ENCODE peak calls at places on chromosome 11, in nine cellular contexts. Q is stimulated activated naive CD4-positive, alpha-beta T cell; R is NCI-H1048; C is cardiac fibroblast; E is ELR; S is heart left ventricle; P is astrocyte of the spinal cord; Z is NCI-H1694; X is retina. D is an unnamed sample.

GRCh38 chr11:128565881-128566280 is 21.5 kb downstream of the ETS1 start:
- DNase-seq in Q (no peak), R (no peak), C (no peak), E (no peak), S (no peak), P (no peak), Z (no peak), X (no peak), D (peak; percentile 97)

GRCh38 chr11:84552791-84553190 is 1074.4 kb downstream of the DLG2 start:
- DNase-seq in Q (no peak), R (no peak), C (no peak), E (peak; percentile 1), S (no peak), P (no peak), Z (no peak), X (no peak), D (no peak)

GRCh38 chr11:1846453-1846932 is 6.4 kb upstream of the LSP1 start:
- DNase-seq in Q (no peak), R (no peak), C (no peak), E (no peak), S (peak; percentile 7), P (no peak), Z (no peak), X (no peak), D (no peak)

GRCh38 chr11:123413636-123414035 is 16.4 kb upstream of the GRAMD1B start:
- DNase-seq in Q (no peak), R (no peak), C (peak; percentile 26), E (peak; percentile 49), S (no peak), P (no peak), Z (no peak), X (no peak), D (peak; percentile 87)

GRCh38 chr11:110076388-110076965 is 16.7 kb upstream of the ZC3H12C start:
- DNase-seq in Q (no peak), R (no peak), C (peak; percentile 45), E (peak; percentile 70), S (no peak), P (no peak), Z (no peak), X (peak; percentile 36), D (no peak)

GRCh38 chr11:61907871-61908729 is 9.3 kb downstream of the RAB3IL1 start:
- DNase-seq in Q (no peak), R (no peak), C (no peak), E (no peak), S (peak; percentile 58), P (no peak), Z (no peak), X (no peak), D (no peak)

GRCh38 chr11:45178223-45178622 is 31.8 kb downstream of the PRDM11 start:
- DNase-seq in Q (no peak), R (no peak), C (no peak), E (no peak), S (no peak), P (no peak), Z (no peak), X (no peak), D (no peak)

GRCh38 chr11:122524532-122524882 is 131.0 kb upstream of the UBASH3B start:
- DNase-seq in Q (no peak), R (no peak), C (no peak), E (no peak), S (no peak), P (peak; percentile 51), Z (no peak), X (no peak), D (no peak)

GRCh38 chr11:92576315-92576714 is 351.7 kb downstream of the FAT3 start:
- DNase-seq in Q (no peak), R (no peak), C (no peak), E (no peak), S (no peak), P (no peak), Z (no peak), X (no peak), D (no peak)

GRCh38 chr11:11620251-11620965 is 1.4 kb downstream of the GALNT18 start:
- DNase-seq in Q (no peak), R (no peak), C (no peak), E (no peak), S (peak; percentile 77), P (peak; percentile 2), Z (no peak), X (peak; percentile 83), D (no peak)

GRCh38 chr11:117809236-117810055 is 12.4 kb upstream of the DSCAML1 start:
- DNase-seq in Q (peak; percentile 26), R (no peak), C (peak; percentile 57), E (peak; percentile 52), S (peak; percentile 86), P (peak; percentile 20), Z (peak; percentile 18), X (peak; percentile 83), D (peak; percentile 72)

GRCh38 chr11:1006762-1007161 is 29.8 kb downstream of the MUC6 start:
- DNase-seq in Q (no peak), R (no peak), C (no peak), E (no peak), S (no peak), P (no peak), Z (no peak), X (no peak), D (no peak)

GRCh38 chr11:67356867-67357561 is 3.7 kb upstream of the POLD4 start:
- DNase-seq in Q (peak; percentile 69), R (no peak), C (peak; percentile 84), E (peak; percentile 89), S (no peak), P (peak; percentile 83), Z (peak; percentile 23), X (peak; percentile 81), D (peak; percentile 91)

GRCh38 chr11:74695705-74696280 is 35.4 kb downstream of the CHRDL2 start:
- DNase-seq in Q (no peak), R (no peak), C (no peak), E (no peak), S (no peak), P (no peak), Z (no peak), X (no peak), D (no peak)

GRCh38 chr11:60544077-60544476 is 28.9 kb downstream of the MS4A13 start:
- DNase-seq in Q (no peak), R (no peak), C (no peak), E (no peak), S (no peak), P (no peak), Z (no peak), X (no peak), D (no peak)

GRCh38 chr11:62593434-62594044 is 2.2 kb upstream of the TUT1 start:
- DNase-seq in Q (peak; percentile 70), R (peak; percentile 41), C (peak; percentile 83), E (peak; percentile 82), S (peak; percentile 87), P (peak; percentile 65), Z (peak; percentile 33), X (peak; percentile 64), D (peak; percentile 94)

GRCh38 chr11:125443767-125444311 is 52.2 kb downstream of the FEZ1 start:
- DNase-seq in Q (no peak), R (no peak), C (no peak), E (no peak), S (no peak), P (no peak), Z (no peak), X (peak; percentile 73), D (no peak)

GRCh38 chr11:89441606-89442005 is 49.6 kb downstream of the NOX4 start:
- DNase-seq in Q (no peak), R (no peak), C (no peak), E (no peak), S (no peak), P (no peak), Z (no peak), X (no peak), D (no peak)

GRCh38 chr11:110447897-110448522 is 18.3 kb downstream of the FDX1 start:
- DNase-seq in Q (peak; percentile 34), R (no peak), C (peak; percentile 29), E (no peak), S (no peak), P (no peak), Z (no peak), X (no peak), D (no peak)

GRCh38 chr11:128891912-128892398 is 799 bp downstream of the KCNJ5 start:
- DNase-seq in Q (no peak), R (no peak), C (no peak), E (no peak), S (no peak), P (no peak), Z (no peak), X (no peak), D (no peak)

GRCh38 chr11:45100338-45100737 is 46.1 kb upstream of the PRDM11 start:
- DNase-seq in Q (no peak), R (peak; percentile 15), C (peak; percentile 50), E (peak; percentile 14), S (no peak), P (no peak), Z (peak; percentile 94), X (no peak), D (peak; percentile 96)

D was measured in NB4.